ENCODE peak calls at places on chromosomes 3 and 15, in nine cellular contexts. S is neural progenitor cell, E is foreskin fibroblast, D is HFFc6, T is ovary, H is uterus, K is fibroblast of villous mesenchyme, O is BE2C, N is Peyer's patch. R is an unnamed sample.

GRCh38 chr15:35671197-35671596 is 125.2 kb upstream of the DPH6 start:
- DNase-seq in D (no peak), S (no peak), K (no peak), H (no peak), O (no peak), N (no peak), E (no peak), T (no peak), R (no peak)

GRCh38 chr3:14539384-14540208 is 546 bp downstream of the GRIP2 start:
- DNase-seq in T (no peak), S (no peak), O (no peak), N (no peak), H (no peak), D (no peak), K (no peak), E (no peak), R (no peak)

GRCh38 chr3:143241556-143241955 is 122.0 kb downstream of the CHST2 start:
- DNase-seq in O (no peak), H (no peak), K (peak), N (no peak), T (no peak), D (no peak), S (no peak), E (peak), R (no peak)

GRCh38 chr3:7340795-7341194 is 479.9 kb downstream of the GRM7 start:
- DNase-seq in T (no peak), S (no peak), H (no peak), N (no peak), E (no peak), K (no peak), O (no peak), D (no peak), R (no peak)

GRCh38 chr15:62835351-62835750 is 207.2 kb upstream of the TPM1 start:
- DNase-seq in S (no peak), K (no peak), N (no peak), H (no peak), E (no peak), O (no peak), T (no peak), D (no peak), R (no peak)

GRCh38 chr15:100291106-100291505 is 50.7 kb downstream of the ADAMTS17 start:
- DNase-seq in T (no peak), D (peak), N (no peak), K (peak), O (no peak), H (no peak), E (no peak), S (no peak), R (no peak)

GRCh38 chr3:135513106-135514063 is 452.1 kb upstream of the PPP2R3A start:
- DNase-seq in N (no peak), H (no peak), T (no peak), K (peak), S (no peak), E (peak), O (peak), D (peak), R (no peak)

GRCh38 chr3:101936419-101937331 is 87.4 kb downstream of the NFKBIZ start:
- DNase-seq in E (peak), S (no peak), D (peak), H (no peak), K (peak), T (no peak), O (no peak), N (no peak), R (no peak)

GRCh38 chr15:92051726-92052125 is 198.2 kb downstream of the SLCO3A1 start:
- DNase-seq in K (no peak), N (no peak), H (no peak), S (no peak), D (peak), T (no peak), E (no peak), O (no peak), R (no peak)

GRCh38 chr3:66182228-66182627 is 38.6 kb upstream of the SLC25A26 start:
- DNase-seq in D (no peak), E (no peak), S (no peak), T (no peak), H (no peak), O (no peak), K (no peak), N (no peak), R (no peak)

GRCh38 chr3:56919797-56920195 is 118.0 kb upstream of the ARHGEF3 start:
- DNase-seq in H (no peak), K (no peak), S (no peak), T (no peak), D (no peak), O (no peak), E (no peak), N (no peak), R (no peak)

GRCh38 chr15:96428742-96429141 is 98.2 kb downstream of the NR2F2 start:
- DNase-seq in S (no peak), D (peak), H (peak), K (peak), N (no peak), T (no peak), O (no peak), E (peak), R (no peak)

GRCh38 chr3:58038675-58039302 is 30.6 kb downstream of the FLNB start:
- DNase-seq in T (no peak), E (no peak), S (no peak), K (no peak), H (no peak), N (no peak), O (no peak), D (no peak), R (no peak)

GRCh38 chr15:87764461-87765236 is 491.9 kb downstream of the NTRK3 start:
- DNase-seq in N (no peak), S (peak), E (peak), K (peak), H (no peak), D (peak), T (no peak), O (no peak), R (no peak)

GRCh38 chr3:81643721-81644120 is 117.7 kb downstream of the GBE1 start:
- DNase-seq in S (peak), H (no peak), E (no peak), D (peak), T (no peak), O (peak), K (peak), N (no peak), R (peak)

GRCh38 chr3:129522953-129523352 is 5.5 kb upstream of the RHO start:
- DNase-seq in N (no peak), H (no peak), D (no peak), K (no peak), O (no peak), T (no peak), E (no peak), S (no peak), R (no peak)

GRCh38 chr3:151425640-151426336 is 35.1 kb downstream of the IGSF10 start:
- DNase-seq in D (peak), H (no peak), S (no peak), N (no peak), K (no peak), O (no peak), T (no peak), E (no peak), R (no peak)

GRCh38 chr3:156918746-156919145 is 92.6 kb downstream of the LEKR1 start:
- DNase-seq in E (peak), N (no peak), D (no peak), S (peak), T (no peak), K (peak), O (no peak), H (no peak), R (no peak)

GRCh38 chr15:63405159-63405558 is 23.5 kb upstream of the CA12 start:
- DNase-seq in T (no peak), D (no peak), O (no peak), N (no peak), E (no peak), H (no peak), K (no peak), S (no peak), R (no peak)

GRCh38 chr3:15601399-15602145 is at the start of the genes BTD and HACL1:
- DNase-seq in T (peak), D (peak), N (peak), O (peak), E (peak), K (peak), S (peak), H (peak), R (peak)
- TF ChIP-seq CTCF in T (peak), D (peak), N (peak), O (peak), E (no peak), K (peak), S (peak), H (no peak), R (no peak)

DNA sequence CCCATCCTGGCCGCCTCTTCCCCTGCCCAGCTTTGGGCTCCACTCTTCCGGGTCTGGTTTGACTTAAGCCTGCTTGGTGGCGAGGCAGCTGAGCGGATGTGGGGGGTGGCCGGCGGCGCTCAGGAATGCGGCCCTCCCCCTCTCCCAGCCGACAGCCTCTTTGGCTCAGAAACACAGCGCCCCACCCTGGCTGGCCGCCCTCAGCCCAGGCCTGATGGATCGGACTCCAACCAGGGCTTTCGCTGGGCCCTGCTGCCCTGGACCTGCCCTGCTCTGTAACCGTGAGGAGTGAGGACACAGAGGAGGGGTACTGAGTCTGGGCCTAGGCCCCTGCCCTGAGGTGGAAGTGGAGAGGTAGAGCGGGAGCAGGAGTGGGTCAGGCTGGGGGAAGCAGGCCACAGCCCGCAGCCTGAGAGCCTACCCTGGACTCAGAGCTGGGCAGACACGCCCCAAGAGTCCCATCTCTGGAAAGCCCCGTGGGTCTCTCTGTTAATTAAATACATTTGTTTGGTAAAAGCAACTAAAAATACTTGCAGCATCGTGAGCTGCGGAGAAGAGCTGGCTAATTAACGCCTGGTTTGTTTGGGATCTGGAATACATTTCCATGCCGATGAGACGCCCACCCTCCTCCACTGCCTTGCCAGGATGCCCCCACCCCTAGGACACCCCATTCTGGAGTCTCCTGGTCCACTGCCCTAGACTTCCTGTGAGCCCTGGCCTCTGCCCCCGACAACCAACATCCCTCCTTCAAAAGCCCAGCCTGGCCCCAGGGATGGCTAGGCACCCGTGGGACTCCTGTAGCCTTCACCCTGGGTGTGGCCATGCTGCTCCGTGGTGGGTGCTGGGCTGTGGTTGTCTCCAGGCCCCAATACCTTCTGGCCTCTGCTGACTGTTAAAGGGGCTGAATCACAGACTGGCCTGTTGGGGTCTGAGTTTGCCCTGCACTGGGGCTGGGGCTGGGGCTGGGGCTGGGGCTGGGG is 19.6 kb downstream of the PLXNA1 start:
- DNase-seq in D (peak), H (peak), O (peak), K (peak), S (peak), T (peak), E (peak), N (peak), R (peak)
- TF ChIP-seq CTCF in D (peak), H (peak), O (peak), K (peak), S (peak), T (peak), E (peak), N (peak), R (peak)

DNA sequence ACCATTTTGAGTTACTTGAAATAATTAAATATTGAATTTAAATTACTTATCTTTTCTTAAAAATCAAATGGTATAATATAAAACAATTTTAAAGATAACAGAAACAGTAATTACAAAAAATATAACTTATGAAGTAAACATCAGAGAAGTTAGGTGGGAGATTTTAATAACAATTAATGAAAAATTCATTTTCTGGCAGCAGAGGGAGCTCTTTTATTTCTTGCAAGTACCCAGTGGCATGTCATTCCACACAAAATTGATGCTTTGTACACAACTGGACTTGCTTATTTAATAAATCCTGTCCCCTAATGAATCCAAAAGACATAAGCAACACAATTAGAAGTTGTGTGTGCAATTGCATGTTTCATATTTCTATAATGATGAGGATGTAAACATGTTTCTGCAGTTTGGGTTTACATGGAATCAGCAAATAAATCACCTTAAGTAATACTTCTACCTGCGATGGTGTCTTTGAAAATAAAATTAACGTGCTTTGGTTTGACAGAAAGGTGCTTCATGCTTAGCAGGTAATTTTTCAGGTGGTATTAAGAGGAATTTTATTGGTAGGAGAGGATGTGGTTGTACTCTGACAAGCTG is 861.3 kb downstream of the ZPLD1 start:
- DNase-seq in E (no peak), S (peak), H (no peak), O (peak), K (no peak), T (no peak), D (no peak), N (no peak), R (no peak)
- TF ChIP-seq CTCF in E (no peak), S (peak), H (no peak), O (peak), K (no peak), T (no peak), D (peak), N (no peak), R (peak)

GRCh38 chr15:98718426-98719168 is 70.3 kb downstream of the IGF1R start:
- DNase-seq in T (no peak), D (no peak), E (no peak), O (peak), N (no peak), H (no peak), K (no peak), S (no peak), R (no peak)
- TF ChIP-seq CTCF in T (no peak), D (no peak), E (no peak), O (no peak), N (no peak), H (no peak), K (no peak), S (no peak), R (no peak)

GRCh38 chr3:103410231-103410630 is 975.4 kb downstream of the ZPLD1 start:
- DNase-seq in E (no peak), O (peak), N (no peak), H (no peak), D (no peak), T (no peak), S (peak), K (no peak), R (no peak)
- TF ChIP-seq CTCF in E (no peak), O (peak), N (no peak), H (no peak), D (no peak), T (no peak), S (peak), K (no peak), R (peak)

GRCh38 chr3:70120360-70120966 is 120.9 kb downstream of the SAMMSON start:
- DNase-seq in S (peak), H (peak), T (no peak), O (peak), E (no peak), K (peak), D (peak), N (peak), R (peak)
- TF ChIP-seq CTCF in S (peak), H (peak), T (no peak), O (peak), E (peak), K (peak), D (peak), N (peak), R (peak)

DNA sequence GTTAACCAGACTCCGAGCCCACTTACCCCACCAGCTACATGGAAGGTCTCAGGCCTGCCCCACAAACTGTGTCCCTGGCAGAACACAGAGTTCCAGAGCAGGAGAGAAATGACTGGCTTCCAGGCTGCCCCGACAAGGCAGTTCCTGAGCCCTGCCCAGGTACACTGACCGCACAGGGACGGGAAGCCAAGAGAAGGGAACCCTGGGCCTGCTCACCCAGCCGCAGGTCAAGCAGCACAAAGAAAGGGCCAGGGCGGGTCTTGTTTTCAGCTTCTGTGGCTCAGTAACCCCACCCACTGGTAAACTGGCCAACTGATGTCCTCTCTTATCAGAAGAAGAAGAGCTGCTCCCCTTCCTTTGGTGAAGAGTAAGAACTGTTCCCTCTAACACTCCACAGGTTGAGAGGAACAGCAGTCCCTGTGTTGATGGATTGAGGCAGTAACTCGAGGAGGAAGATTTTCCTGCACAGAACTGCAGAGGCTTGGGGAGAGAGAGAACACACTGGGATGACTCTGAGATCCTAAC is 68.4 kb downstream of the CRTC3 start:
- DNase-seq in O (no peak), D (peak), K (peak), H (peak), T (peak), N (peak), E (no peak), S (peak), R (no peak)
- TF ChIP-seq CTCF in O (peak), D (no peak), K (peak), H (no peak), T (no peak), N (no peak), E (peak), S (peak), R (no peak)

DNA sequence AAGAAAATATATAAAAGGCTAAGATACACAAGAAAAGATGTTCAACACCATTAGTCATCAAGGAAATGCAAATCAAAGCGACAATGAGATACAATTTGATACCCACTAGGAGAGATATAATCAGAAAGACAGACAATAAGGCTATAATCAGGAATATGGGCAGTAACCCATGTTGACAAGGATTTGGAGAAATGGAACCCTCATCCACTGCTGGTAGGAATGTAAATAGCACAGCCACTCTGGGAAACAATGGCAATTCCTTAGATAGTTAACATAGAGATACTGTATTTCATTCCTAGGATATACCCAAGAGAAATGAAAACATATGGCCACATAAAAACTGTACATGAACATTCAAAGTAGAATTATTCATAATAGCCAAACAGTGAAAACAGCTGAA is 18.3 kb upstream of the COL8A1 start:
- DNase-seq in E (no peak), K (no peak), N (no peak), T (no peak), D (no peak), S (no peak), H (no peak), O (no peak), R (no peak)
- TF ChIP-seq CTCF in E (no peak), K (peak), N (no peak), T (no peak), D (peak), S (peak), H (no peak), O (no peak), R (no peak)

R was measured in endothelial cell.